ENCODE peak calls at places on chromosome 13, in five cellular contexts. E, A, X, H and K are unnamed samples. For H3K36me3, the result is how much of the 10 kb centered on the place peaks cover.

GRCh38 chr13:42498521-42498920 is 75.4 kb upstream of the TNFSF11 start:
- DNase-seq in H (no peak), A (no peak), E (no peak), X (no peak), K (no peak)

GRCh38 chr13:28658539-28658795 is 463 bp upstream of the POMP start:
- DNase-seq in X (peak), E (no peak), H (no peak), A (no peak), K (no peak)

GRCh38 chr13:62799931-62800436 is 1384.3 kb upstream of the PCDH20 start:
- DNase-seq in E (no peak), A (no peak), H (no peak), X (no peak), K (no peak)

GRCh38 chr13:39998166-39998565 is 342.7 kb downstream of the COG6 start:
- DNase-seq in X (no peak), A (no peak), H (no peak), E (no peak), K (no peak)

GRCh38 chr13:37046062-37046461 is 13.4 kb downstream of the SUPT20H start:
- DNase-seq in A (no peak), H (no peak), X (no peak), E (no peak), K (no peak)

GRCh38 chr13:20633802-20634201 is 66.8 kb downstream of the IFT88 start:
- DNase-seq in A (no peak), H (no peak), E (no peak), X (no peak), K (no peak)

GRCh38 chr13:73231456-73231855 is 172.7 kb downstream of the KLF5 start:
- DNase-seq in H (no peak), X (no peak), E (no peak), A (no peak), K (no peak)

GRCh38 chr13:52969373-52969772 is 59.2 kb upstream of the OLFM4 start:
- DNase-seq in A (no peak), X (no peak), H (no peak), E (no peak), K (no peak)

GRCh38 chr13:20295956-20296355 is 63.8 kb upstream of the GJB6 start:
- DNase-seq in E (no peak), X (no peak), H (no peak), A (no peak), K (no peak)

GRCh38 chr13:41974262-41974900 is 13.5 kb upstream of the VWA8 start:
- DNase-seq in E (no peak), H (no peak), A (no peak), X (no peak), K (no peak)

GRCh38 chr13:98511435-98511834 is 65.5 kb downstream of the STK24 start:
- DNase-seq in E (no peak), X (no peak), H (no peak), A (no peak), K (no peak)

GRCh38 chr13:20989883-20990282 is 71.5 kb downstream of the LATS2 start:
- DNase-seq in E (no peak), X (no peak), A (no peak), H (no peak), K (no peak)

GRCh38 chr13:36288794-36289391 is 8.7 kb downstream of the CCDC169 start:
- DNase-seq in X (no peak), E (no peak), A (no peak), H (no peak), K (no peak)

GRCh38 chr13:76808927-76809326 is 77.3 kb downstream of the KCTD12 start:
- DNase-seq in A (no peak), H (no peak), X (no peak), E (no peak), K (no peak)

GRCh38 chr13:32023698-32024097 is 7.9 kb upstream of the FRY start:
- DNase-seq in E (no peak), X (no peak), A (no peak), H (no peak), K (no peak)

GRCh38 chr13:105466376-105466775 is 1069.1 kb downstream of the EFNB2 start:
- DNase-seq in X (no peak), E (no peak), H (no peak), A (no peak), K (no peak)

GRCh38 chr13:23705578-23705977 is 135.4 kb downstream of the TNFRSF19 start:
- DNase-seq in X (no peak), A (no peak), E (peak), H (no peak), K (no peak)

GRCh38 chr13:98174321-98174720 is 2.7 kb downstream of the RNF113B start:
- DNase-seq in E (no peak), X (no peak), H (no peak), A (no peak), K (no peak)

GRCh38 chr13:94416454-94417080 is 62.9 kb downstream of the DCT start:
- DNase-seq in A (no peak), X (peak), E (no peak), H (no peak), K (no peak)

GRCh38 chr13:21435710-21436151 is 23.4 kb downstream of the ZDHHC20 start:
- DNase-seq in A (peak), H (peak), E (peak), X (peak), K (no peak)

GRCh38 chr13:37868691-37869505 is 674 bp downstream of the TRPC4 start:
- DNase-seq in H (no peak), X (peak), A (no peak), E (peak), K (no peak)

GRCh38 chr13:54637377-54637776 is 1608.8 kb downstream of the OLFM4 start:
- DNase-seq in E (no peak), A (no peak), H (no peak), X (peak), K (no peak)

GRCh38 chr13:80586356-80586755 is 245.4 kb upstream of the SPRY2 start:
- DNase-seq in H (no peak), A (no peak), X (no peak), E (no peak), K (no peak)

GRCh38 chr13:57704031-57704430 is 72.5 kb downstream of the PCDH17 start:
- DNase-seq in E (no peak), X (no peak), A (no peak), H (no peak), K (no peak)

GRCh38 chr13:39501711-39502324 is 101.2 kb downstream of the LHFPL6 start:
- DNase-seq in A (peak), E (no peak), X (peak), H (no peak), K (no peak)

GRCh38 chr13:71089105-71089504 is 777.9 kb downstream of the DACH1 start:
- DNase-seq in X (no peak), A (no peak), E (no peak), H (no peak), K (no peak)

GRCh38 chr13:73259061-73259908 is 200.5 kb downstream of the KLF5 start:
- DNase-seq in A (no peak), X (peak), E (no peak), H (peak), K (no peak)

GRCh38 chr13:87827479-87827878 is 156.3 kb downstream of the SLITRK5 start:
- DNase-seq in A (no peak), E (no peak), X (no peak), H (no peak), K (no peak)

GRCh38 chr13:25686831-25687495 is 315.2 kb downstream of the ATP8A2 start:
- DNase-seq in E (peak), H (no peak), X (no peak), A (no peak), K (no peak)

GRCh38 chr13:26019881-26020535 is 31.8 kb downstream of the SHISA2 start:
- DNase-seq in H (no peak), X (no peak), E (peak), A (no peak), K (no peak)

GRCh38 chr13:111216166-111216960 is 101.3 kb downstream of the ARHGEF7 start:
- DNase-seq in A (no peak), X (peak), H (no peak), E (peak), K (peak)

GRCh38 chr13:37775871-37776270 is 93.7 kb downstream of the TRPC4 start:
- DNase-seq in E (no peak), H (no peak), X (no peak), A (no peak), K (no peak)

GRCh38 chr13:28161370-28161769 is 23.0 kb downstream of the PAN3 start:
- DNase-seq in H (no peak), X (peak), E (no peak), A (no peak), K (no peak)

GRCh38 chr13:105139380-105140285 is 1395.8 kb downstream of the EFNB2 start:
- DNase-seq in E (no peak), X (no peak), H (no peak), A (peak), K (peak)

GRCh38 chr13:48258002-48258401 is 25.0 kb downstream of the ITM2B start:
- DNase-seq in X (no peak), E (no peak), A (no peak), H (no peak), K (no peak)

GRCh38 chr13:46134961-46135522 is 30.2 kb upstream of the CPB2 start:
- DNase-seq in H (no peak), X (peak), E (no peak), A (no peak), K (peak)
- H3K36me3 ChIP-seq in H (under half), X (under half), E (under half), A (half or more), K (under half)

GRCh38 chr13:33292712-33293111 is 7.2 kb upstream of the STARD13 start:
- DNase-seq in H (no peak), E (no peak), X (no peak), A (no peak), K (no peak)

GRCh38 chr13:33287142-33287882 is 1.8 kb upstream of the STARD13 start:
- DNase-seq in E (no peak), A (no peak), X (no peak), H (no peak), K (no peak)

GRCh38 chr13:33286143-33286542 is 588 bp upstream of the STARD13 start:
- DNase-seq in H (peak), A (no peak), X (peak), E (no peak), K (no peak)

GRCh38 chr13:33290421-33290965 is 4.9 kb upstream of the STARD13 start:
- DNase-seq in H (no peak), X (no peak), A (no peak), E (peak), K (no peak)

DNA sequence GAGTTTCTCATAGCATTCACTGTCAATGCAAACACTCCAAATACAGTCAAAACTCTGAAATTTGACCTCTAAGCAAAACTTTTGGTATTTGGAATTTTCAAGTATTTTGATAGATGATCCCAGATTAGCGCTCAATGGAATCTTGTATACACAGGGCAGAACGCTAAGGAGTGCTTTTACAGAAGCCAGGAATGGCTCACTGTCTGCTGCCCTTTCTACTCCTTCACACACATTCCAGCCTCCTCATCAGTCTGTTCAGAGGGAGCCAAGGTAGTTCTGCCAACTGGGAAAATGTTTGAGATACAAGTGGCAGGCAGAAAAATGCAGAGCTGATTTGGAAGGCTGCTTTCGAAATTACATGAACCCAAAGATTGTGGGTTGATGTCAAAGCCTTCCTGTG is 4.4 kb upstream of the STARD13 start:
- DNase-seq in H (no peak), X (no peak), E (no peak), A (no peak), K (no peak)
- H3K27ac ChIP-seq in H (no peak), X (no peak), E (peak), A (no peak), K (no peak)

GRCh38 chr13:106616729-106617128 is 48.8 kb upstream of the ARGLU1 start:
- DNase-seq in A (no peak), H (no peak), E (no peak), X (no peak), K (no peak)
- H3K36me3 ChIP-seq in A (under half), H (under half), E (under half), X (under half), K (under half)

DNA sequence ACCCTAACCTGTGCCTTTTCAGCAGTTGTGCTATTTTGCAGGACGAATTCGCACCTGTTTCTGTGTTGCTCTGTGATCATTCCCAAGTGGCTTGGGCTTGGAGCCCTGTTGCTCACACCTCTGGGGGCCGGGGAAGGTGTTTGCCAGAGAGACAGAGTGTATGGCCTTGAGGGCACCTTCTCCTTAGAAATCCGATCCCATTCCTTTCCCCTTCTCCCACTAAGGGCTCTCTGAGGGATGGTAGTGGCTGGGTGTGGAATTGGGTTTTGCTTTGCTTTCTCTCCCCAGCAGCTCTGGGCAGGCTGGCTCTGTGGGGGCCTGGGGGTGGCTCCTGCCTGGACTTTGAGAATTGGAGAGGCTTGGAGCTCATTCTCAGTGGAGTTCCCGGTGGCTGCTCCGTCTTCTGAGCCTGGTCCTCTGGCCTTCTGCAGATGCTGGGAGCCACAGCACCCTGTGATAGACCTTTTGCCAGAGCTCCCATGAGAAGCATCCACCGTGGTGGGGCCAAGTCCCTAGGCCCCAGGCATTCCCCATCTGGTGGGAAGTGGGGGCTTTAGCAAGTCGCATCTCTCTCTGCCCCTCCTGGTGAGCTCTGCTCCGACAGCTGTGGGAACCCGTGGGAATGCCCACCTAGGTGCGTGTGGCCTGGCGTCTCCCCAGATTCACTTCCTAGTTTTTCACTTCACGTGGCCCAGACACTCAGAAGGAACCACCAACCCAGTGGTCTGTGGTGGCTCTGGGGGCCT is 26.1 kb downstream of the ATP11A start:
- DNase-seq in A (peak), H (no peak), E (no peak), X (no peak), K (no peak)
- H3K27ac ChIP-seq in A (peak), H (no peak), E (no peak), X (peak), K (no peak)